ENCODE peak calls at places on chromosomes 5 and 9, in nine cellular contexts. N is astrocyte of the spinal cord; S is A673; L is Jurkat, Clone E6-1; E is SK-N-MC; Q is stomach; Z is coronary artery; R is BJ; V is psoas muscle. G is an unnamed sample.

GRCh38 chr5:172564883-172565282 is 76.2 kb upstream of the NEURL1B start:
- DNase-seq in E (no peak), R (no peak), L (no peak), S (no peak), N (no peak), Q (no peak), V (no peak), Z (no peak), G (no peak)

GRCh38 chr5:25393321-25393720 is 748.5 kb upstream of the CDH10 start:
- DNase-seq in L (no peak), Z (no peak), R (no peak), E (no peak), V (no peak), Q (no peak), N (no peak), S (no peak), G (no peak)

GRCh38 chr5:672329-673139 is 20.6 kb downstream of the TPPP start:
- DNase-seq in R (peak), V (peak), E (peak), L (peak), Q (peak), Z (no peak), N (peak), S (peak), G (peak)

GRCh38 chr5:39114155-39114554 is 40.0 kb upstream of the RICTOR start:
- DNase-seq in S (no peak), V (no peak), E (no peak), Z (no peak), R (no peak), N (no peak), L (no peak), Q (no peak), G (no peak)

GRCh38 chr9:107894572-107895261 is 405.1 kb upstream of the KLF4 start:
- DNase-seq in L (no peak), Q (no peak), R (peak), V (no peak), S (no peak), N (no peak), Z (no peak), E (no peak), G (peak)

GRCh38 chr9:130173462-130173876 is 1.3 kb downstream of the NCS1 start:
- DNase-seq in Z (no peak), V (no peak), L (no peak), R (no peak), S (no peak), E (no peak), Q (no peak), N (no peak), G (no peak)

GRCh38 chr5:28468121-28468520 is 1429.7 kb upstream of the CDH9 start:
- DNase-seq in Q (no peak), E (no peak), V (no peak), Z (no peak), S (no peak), L (no peak), N (no peak), R (no peak), G (no peak)

GRCh38 chr5:178383919-178384814 is 151.6 kb upstream of the PHYKPL start:
- DNase-seq in S (no peak), L (no peak), V (no peak), Q (no peak), R (no peak), N (no peak), E (no peak), Z (no peak), G (no peak)

GRCh38 chr9:12604154-12604825 is 88.9 kb upstream of the TYRP1 start:
- DNase-seq in R (no peak), N (peak), L (no peak), E (no peak), S (peak), V (no peak), Q (no peak), Z (no peak), G (peak)

GRCh38 chr5:142441638-142442037 is 116.8 kb upstream of the SPRY4 start:
- DNase-seq in L (peak), V (no peak), Q (no peak), R (no peak), Z (no peak), S (no peak), N (no peak), E (no peak), G (peak)

GRCh38 chr9:82124090-82124489 is 135.5 kb downstream of the SPATA31D1 start:
- DNase-seq in R (peak), V (no peak), S (no peak), L (no peak), N (peak), Q (no peak), Z (no peak), E (no peak), G (peak)

GRCh38 chr5:82364497-82364896 is 86.3 kb upstream of the RPS23 start:
- DNase-seq in Q (no peak), L (no peak), R (no peak), N (peak), E (no peak), V (no peak), Z (no peak), S (peak), G (peak)

GRCh38 chr9:128005938-128006337 is 25.1 kb upstream of the EEIG1 start:
- DNase-seq in R (no peak), V (peak), L (no peak), Q (no peak), N (no peak), E (no peak), Z (no peak), S (no peak), G (peak)

GRCh38 chr9:135085830-135086546 is 1.5 kb upstream of the OLFM1 start:
- DNase-seq in Z (no peak), E (peak), R (no peak), Q (peak), V (peak), S (peak), N (peak), L (peak), G (peak)

GRCh38 chr9:112119225-112120045 is 55.7 kb downstream of the SUSD1 start:
- DNase-seq in S (no peak), V (no peak), Q (peak), N (peak), E (no peak), L (no peak), R (no peak), Z (no peak), G (no peak)

GRCh38 chr5:32645246-32645645 is 59.9 kb downstream of the SUB1 start:
- DNase-seq in Z (no peak), S (no peak), N (no peak), Q (no peak), R (no peak), E (no peak), V (no peak), L (no peak), G (peak)

GRCh38 chr9:130296783-130297055 is 31.2 kb downstream of the HMCN2 start:
- DNase-seq in S (no peak), E (no peak), Z (no peak), N (no peak), R (no peak), L (no peak), V (no peak), Q (no peak), G (no peak)

GRCh38 chr5:1217596-1218206 is 7.5 kb upstream of the SLC6A18 start:
- DNase-seq in Z (no peak), Q (no peak), L (peak), V (no peak), S (peak), E (no peak), N (no peak), R (no peak), G (no peak)

GRCh38 chr5:134140530-134141201 is 26.2 kb downstream of the TCF7 start:
- DNase-seq in E (peak), V (peak), R (no peak), Q (peak), N (peak), Z (no peak), S (peak), L (peak), G (peak)

GRCh38 chr5:138918680-138919079 is 43.5 kb upstream of the LRRTM2 start:
- DNase-seq in S (no peak), V (no peak), E (no peak), Z (no peak), N (no peak), R (no peak), L (no peak), Q (no peak), G (no peak)
- H3K4me3 ChIP-seq in S (no peak), V (no peak), E (no peak), Z (no peak), N (no peak), R (no peak), L (no peak), Q (no peak), G (no peak)

GRCh38 chr5:122354293-122354692 is 42.3 kb downstream of the SNCAIP start:
- DNase-seq in L (no peak), S (no peak), R (no peak), V (no peak), Q (no peak), N (no peak), E (no peak), Z (no peak), G (no peak)

GRCh38 chr5:122355324-122355723 is 43.3 kb downstream of the SNCAIP start:
- DNase-seq in Z (no peak), Q (no peak), E (no peak), L (no peak), N (no peak), R (no peak), S (no peak), V (no peak), G (no peak)

GRCh38 chr5:122352331-122352730 is 40.3 kb downstream of the SNCAIP start:
- DNase-seq in N (no peak), E (no peak), R (no peak), L (no peak), V (no peak), Z (no peak), Q (no peak), S (no peak), G (no peak)

GRCh38 chr5:122350496-122350895 is 38.5 kb downstream of the SNCAIP start:
- DNase-seq in L (no peak), N (no peak), V (no peak), S (no peak), R (no peak), Q (no peak), E (no peak), Z (no peak), G (no peak)

GRCh38 chr5:122351416-122352157 is 39.5 kb downstream of the SNCAIP start:
- DNase-seq in V (no peak), N (no peak), E (no peak), S (no peak), Q (no peak), R (no peak), Z (no peak), L (no peak), G (no peak)
- H3K4me3 ChIP-seq in V (no peak), N (no peak), E (no peak), S (no peak), Q (no peak), R (no peak), Z (no peak), L (no peak), G (no peak)

DNA sequence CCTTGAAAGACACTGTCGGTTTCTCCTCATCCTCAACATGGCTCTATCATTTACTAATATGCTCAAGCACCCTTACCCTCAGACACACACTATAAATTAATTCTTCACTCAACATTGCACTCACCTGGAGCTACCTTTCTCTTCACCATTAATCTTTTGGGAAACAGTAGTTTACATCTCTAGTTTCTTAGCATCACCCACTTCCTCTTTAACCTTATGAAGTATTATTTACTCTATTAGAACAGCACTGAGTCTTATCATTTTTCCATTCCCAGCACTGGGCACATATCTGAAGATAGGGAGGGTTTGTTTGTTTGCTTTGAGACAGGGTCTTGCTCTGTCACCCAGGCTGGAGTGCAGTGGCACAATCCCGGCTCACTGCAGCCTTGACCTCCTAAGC is 213.5 kb downstream of the SMARCA2 start:
- DNase-seq in Z (no peak), L (no peak), R (no peak), E (no peak), N (no peak), Q (no peak), V (no peak), S (no peak), G (no peak)
- H3K4me3 ChIP-seq in Z (no peak), L (no peak), R (no peak), E (no peak), N (no peak), Q (no peak), V (no peak), S (no peak), G (no peak)

GRCh38 chr5:52657231-52657645 is 130.5 kb upstream of the ITGA1 start:
- DNase-seq in S (peak), L (peak), E (peak), R (no peak), V (no peak), Q (no peak), Z (no peak), N (peak), G (peak)
- H3K4me3 ChIP-seq in S (peak), L (no peak), E (peak), R (no peak), V (no peak), Q (no peak), Z (no peak), N (no peak), G (no peak)

GRCh38 chr9:105064248-105065118 is 136.5 kb upstream of the ABCA1 start:
- DNase-seq in N (peak), L (no peak), Z (peak), Q (peak), R (peak), S (peak), E (no peak), V (peak), G (peak)

GRCh38 chr9:105065119-105066088 is 137.4 kb upstream of the ABCA1 start:
- DNase-seq in N (no peak), E (no peak), L (no peak), Z (no peak), S (no peak), R (no peak), Q (peak), V (no peak), G (no peak)

GRCh38 chr9:105066265-105066865 is 138.4 kb upstream of the ABCA1 start:
- DNase-seq in N (no peak), L (no peak), S (no peak), Q (no peak), R (no peak), V (peak), E (no peak), Z (no peak), G (peak)

GRCh38 chr9:105062222-105062850 is 134.4 kb upstream of the ABCA1 start:
- DNase-seq in N (no peak), Q (no peak), S (no peak), L (no peak), Z (no peak), R (no peak), E (no peak), V (no peak), G (no peak)

DNA sequence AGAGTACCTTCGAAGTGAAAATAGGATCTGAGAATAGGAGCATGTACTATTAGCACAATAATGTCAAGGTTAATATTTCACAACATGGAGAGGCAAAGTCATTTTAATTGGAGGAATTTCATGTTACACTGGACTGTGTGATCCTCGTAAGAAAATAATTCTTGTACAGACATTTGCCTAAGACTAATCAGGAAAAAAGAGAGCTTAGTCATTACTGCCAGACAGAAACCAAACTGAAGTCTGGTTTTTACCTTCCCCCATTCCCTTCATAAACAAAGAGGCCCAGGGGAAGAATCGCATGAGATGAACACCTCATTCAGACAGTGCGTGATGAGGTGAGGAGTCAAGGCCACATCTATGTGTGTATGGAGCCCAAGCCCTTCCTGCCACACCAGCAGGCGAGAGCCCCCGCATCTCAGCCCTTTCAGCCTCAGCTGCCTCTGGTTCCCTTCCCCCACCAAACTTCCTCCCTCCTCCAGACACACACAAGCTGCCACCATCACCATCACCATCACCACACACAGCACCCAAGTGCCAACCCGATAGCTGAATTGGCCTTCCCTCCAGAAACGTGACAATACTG is 135.8 kb upstream of the ABCA1 start:
- DNase-seq in E (no peak), S (no peak), N (peak), R (peak), Q (no peak), Z (no peak), V (no peak), L (peak), G (peak)
- H3K4me3 ChIP-seq in E (no peak), S (no peak), N (no peak), R (no peak), Q (no peak), Z (peak), V (no peak), L (no peak), G (no peak)

GRCh38 chr9:73131376-73131775 is 20.3 kb upstream of the ANXA1 start:
- DNase-seq in E (no peak), N (no peak), S (no peak), Q (no peak), Z (no peak), R (no peak), L (no peak), V (no peak), G (peak)
- H3K4me3 ChIP-seq in E (peak), N (no peak), S (peak), Q (no peak), Z (peak), R (no peak), L (no peak), V (peak), G (peak)

DNA sequence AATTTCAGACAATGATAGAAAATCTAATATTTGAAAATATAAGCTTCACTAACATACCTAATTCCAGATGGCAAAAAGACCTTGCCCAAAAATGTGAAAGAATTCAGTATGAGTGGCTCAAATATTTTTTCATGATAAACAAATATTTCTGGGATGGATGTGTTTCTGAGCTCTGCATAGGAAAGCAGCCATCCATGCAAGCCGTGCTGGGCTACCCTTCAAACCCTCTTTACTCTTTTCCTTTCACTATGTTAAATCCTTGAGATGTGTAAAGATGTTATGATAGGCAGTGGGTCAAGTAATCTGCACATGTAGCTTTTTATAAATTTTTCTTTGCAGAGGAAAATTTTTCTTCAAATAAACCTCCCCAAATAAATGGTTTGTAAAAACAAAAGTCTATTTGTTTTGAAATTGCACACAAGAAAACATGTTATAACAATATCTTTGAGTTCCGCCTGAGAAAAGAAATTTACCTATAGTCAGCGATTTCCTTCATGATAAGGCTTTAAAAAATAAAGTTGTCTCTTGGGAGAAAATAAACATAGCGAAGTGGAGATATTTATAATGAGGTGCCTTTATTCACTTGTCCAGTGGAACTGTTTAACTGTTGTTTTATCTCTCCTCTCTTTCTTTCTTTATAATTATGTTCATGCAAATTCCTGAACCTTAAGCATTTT is 154.3 kb upstream of the PITX1 start:
- DNase-seq in V (no peak), S (no peak), L (no peak), E (no peak), R (no peak), N (no peak), Z (no peak), Q (no peak), G (no peak)
- H3K4me3 ChIP-seq in V (no peak), S (no peak), L (no peak), E (no peak), R (no peak), N (no peak), Z (no peak), Q (no peak), G (no peak)

GRCh38 chr9:136190237-136190601 is 14.7 kb downstream of the LHX3 start:
- DNase-seq in E (no peak), S (no peak), Q (no peak), N (no peak), Z (no peak), V (no peak), L (no peak), R (no peak), G (no peak)

GRCh38 chr9:136187683-136188586 is 17.0 kb downstream of the LHX3 start:
- DNase-seq in R (no peak), V (no peak), S (peak), Q (no peak), E (no peak), L (no peak), N (no peak), Z (no peak), G (no peak)

GRCh38 chr9:136191549-136192286 is 13.2 kb downstream of the LHX3 start:
- DNase-seq in Z (no peak), N (no peak), Q (no peak), E (no peak), V (no peak), S (no peak), R (no peak), L (no peak), G (no peak)

GRCh38 chr9:136190656-136191548 is 14.0 kb downstream of the LHX3 start:
- DNase-seq in R (no peak), E (no peak), V (no peak), S (no peak), L (no peak), Z (no peak), Q (no peak), N (no peak), G (no peak)

DNA sequence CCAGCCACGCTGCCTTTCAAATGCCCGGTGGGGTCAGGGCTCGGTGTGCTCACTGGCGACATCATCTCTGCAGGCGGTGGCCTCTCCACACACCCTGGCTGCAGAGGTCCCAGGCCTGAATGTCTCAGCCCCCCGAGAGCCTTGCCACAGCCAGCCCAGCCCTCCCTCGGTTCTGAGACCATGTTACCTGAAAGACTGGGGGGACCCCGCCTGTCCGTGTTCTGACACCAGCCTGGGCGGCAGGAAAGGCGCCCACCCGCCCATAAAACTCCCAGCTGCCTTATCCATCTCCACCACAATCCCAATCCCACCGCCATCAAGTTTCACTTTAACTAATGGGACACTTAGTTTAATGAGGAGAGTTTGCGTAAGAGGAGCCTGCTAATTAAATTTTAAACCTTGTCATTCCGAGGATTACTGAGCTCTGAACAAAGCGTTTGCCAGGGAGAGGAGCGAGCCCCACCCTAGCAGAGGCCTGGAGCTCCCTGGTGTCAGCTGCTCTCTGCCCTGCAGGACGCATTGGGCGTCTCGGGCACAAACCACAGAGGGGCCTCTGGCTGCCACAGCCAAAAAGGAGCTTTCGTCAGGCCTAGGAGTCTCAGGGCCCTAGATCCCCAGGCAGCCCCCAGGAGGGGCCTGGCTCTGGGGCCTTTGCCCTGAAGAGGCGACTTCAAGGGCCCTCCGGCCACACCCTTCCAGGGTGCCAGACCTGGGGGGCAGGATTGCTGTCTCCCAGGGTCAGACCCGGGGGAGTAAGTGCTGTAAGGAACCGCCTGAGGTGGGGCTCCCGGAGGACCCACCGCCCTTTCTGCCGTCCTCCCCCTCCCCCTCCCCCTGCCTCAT is 15.3 kb downstream of the LHX3 start:
- DNase-seq in Q (no peak), E (no peak), R (no peak), V (no peak), Z (no peak), S (peak), L (no peak), N (no peak), G (no peak)
- H3K4me3 ChIP-seq in Q (no peak), E (peak), R (no peak), V (no peak), Z (no peak), S (no peak), L (no peak), N (no peak), G (no peak)

G was measured in cardiac fibroblast.